ENCODE peak calls at places on chromosomes 4 and X, in four cellular contexts. C, P, A and O are unnamed samples.

GRCh38 chrX:139739138-139739537 is 31.2 kb upstream of the MCF2 start:
- DNase-seq in A (peak; percentile 73), P (no peak), C (no peak), O (no peak)

GRCh38 chrX:64792598-64793337 is 183.5 kb downstream of the ZC4H2 start:
- DNase-seq in C (peak; percentile 47), A (no peak), P (no peak), O (no peak)

GRCh38 chr4:150139297-150139696 is 61.1 kb downstream of the DCLK2 start:
- DNase-seq in A (no peak), P (no peak), C (no peak), O (no peak)

GRCh38 chr4:54669831-54670230 is 12.1 kb downstream of the KIT start:
- DNase-seq in P (no peak), C (peak; percentile 48), A (no peak), O (no peak)

GRCh38 chr4:15368906-15369305 is 58.9 kb upstream of the C1QTNF7 start:
- DNase-seq in P (no peak), C (no peak), A (peak; percentile 58), O (no peak)

GRCh38 chr4:185265942-185266341 is 56.5 kb downstream of the SNX25 start:
- DNase-seq in C (no peak), A (peak; percentile 50), P (no peak), O (no peak)

GRCh38 chr4:31045724-31046318 is 325.7 kb downstream of the PCDH7 start:
- DNase-seq in A (peak; percentile 32), P (no peak), C (no peak), O (peak; percentile 1)

GRCh38 chr4:42282081-42282901 is 115.0 kb upstream of the SHISA3 start:
- DNase-seq in P (no peak), A (peak; percentile 85), C (peak; percentile 59), O (peak; percentile 81)

GRCh38 chrX:47191331-47191730 is 2.3 kb upstream of the UBA1 start:
- DNase-seq in C (no peak), P (peak; percentile 75), A (peak; percentile 16), O (peak; percentile 36)